ENCODE peak calls at places on chromosomes 5 and 9, in five cellular contexts. X is GM10248, H is endothelial cell, C is adrenal gland, B is A549. R is an unnamed sample.

GRCh38 chr9:117461386-117461785 is 46.5 kb upstream of the ASTN2 start:
- DNase-seq in H (no peak), B (no peak), X (no peak), C (no peak), R (no peak)

GRCh38 chr5:179300834-179301233 is 44.4 kb downstream of the ADAMTS2 start:
- DNase-seq in H (no peak), B (no peak), C (no peak), X (no peak), R (no peak)

GRCh38 chr5:180817847-180818246 is 15.2 kb upstream of the MGAT1 start:
- DNase-seq in X (no peak), B (no peak), H (no peak), C (peak; percentile 38), R (no peak)

GRCh38 chr5:24272735-24273134 is 372.0 kb downstream of the CDH10 start:
- DNase-seq in H (no peak), X (no peak), B (no peak), C (no peak), R (no peak)

GRCh38 chr5:107401470-107402085 is 269.2 kb downstream of the EFNA5 start:
- DNase-seq in C (no peak), H (no peak), X (no peak), B (no peak), R (no peak)

GRCh38 chr9:116157436-116158138 is 4.0 kb downstream of the PAPPA start:
- DNase-seq in B (peak; percentile 63), X (no peak), H (no peak), C (no peak), R (no peak)

GRCh38 chr5:16313761-16314160 is 134.2 kb upstream of the MARCHF11 start:
- DNase-seq in C (no peak), B (no peak), H (no peak), X (no peak), R (no peak)

GRCh38 chr9:2722715-2723114 is 5.4 kb downstream of the KCNV2 start:
- DNase-seq in X (no peak), B (no peak), C (no peak), H (no peak), R (no peak)

GRCh38 chr9:116020146-116020545 is 133.4 kb upstream of the PAPPA start:
- DNase-seq in X (no peak), H (no peak), B (no peak), C (no peak), R (no peak)

GRCh38 chr5:2710910-2711309 is 40.6 kb downstream of the IRX2 start:
- DNase-seq in C (no peak), H (no peak), X (no peak), B (no peak), R (no peak)

GRCh38 chr9:129673602-129674001 is 8.2 kb downstream of the PRRX2 start:
- DNase-seq in C (no peak), X (no peak), B (no peak), H (no peak), R (no peak)

GRCh38 chr5:98248949-98249348 is 524.5 kb upstream of the RGMB start:
- DNase-seq in X (no peak), B (no peak), H (no peak), C (no peak), R (no peak)

GRCh38 chr5:36739751-36740221 is 133.4 kb downstream of the SLC1A3 start:
- DNase-seq in C (peak; percentile 88), H (peak; percentile 89), B (peak; percentile 72), X (peak; percentile 67), R (no peak)

GRCh38 chr9:113042884-113043657 is 13.5 kb downstream of the ZFP37 start:
- DNase-seq in H (no peak), X (no peak), C (no peak), B (peak; percentile 34), R (no peak)

GRCh38 chr9:22216730-22217160 is 207.6 kb upstream of the CDKN2B start:
- DNase-seq in B (no peak), H (no peak), X (no peak), C (no peak), R (peak; percentile 86)

GRCh38 chr5:121158433-121158832 is 693.2 kb upstream of the FTMT start:
- DNase-seq in H (no peak), B (no peak), X (no peak), C (no peak), R (no peak)

GRCh38 chr5:149618581-149619248 is 37.4 kb downstream of the ARHGEF37 start:
- DNase-seq in C (peak; percentile 52), B (peak; percentile 73), X (peak; percentile 70), H (peak; percentile 55), R (no peak)

GRCh38 chr9:89523948-89524347 is 26.0 kb upstream of the SEMA4D start:
- DNase-seq in H (no peak), B (no peak), X (no peak), C (no peak), R (no peak)

GRCh38 chr9:129037767-129038098 is 1.3 kb downstream of the MIGA2 start:
- DNase-seq in B (no peak), X (no peak), C (peak; percentile 63), H (no peak), R (no peak)

GRCh38 chr5:87242242-87242641 is 25.4 kb upstream of the RASA1 start:
- DNase-seq in H (no peak), X (no peak), C (no peak), B (no peak), R (no peak)

GRCh38 chr5:150125334-150125733 is 30.3 kb downstream of the PDGFRB start:
- DNase-seq in B (no peak), H (no peak), C (no peak), X (no peak), R (no peak)

GRCh38 chr9:97077465-97078295 is 38.7 kb upstream of the CTSV start:
- DNase-seq in H (no peak), B (no peak), C (no peak), X (no peak), R (no peak)

GRCh38 chr5:60334281-60334713 is 365.7 kb downstream of the DEPDC1B start:
- DNase-seq in H (no peak), X (no peak), C (no peak), B (peak; percentile 29), R (no peak)

GRCh38 chr9:91547076-91547475 is 123.4 kb upstream of the NFIL3 start:
- DNase-seq in C (no peak), B (no peak), H (no peak), X (no peak), R (no peak)

GRCh38 chr5:127203818-127204217 is 86.8 kb upstream of the MEGF10 start:
- DNase-seq in X (no peak), C (no peak), B (no peak), H (no peak), R (no peak)

GRCh38 chr5:102296229-102296817 is at the start of gene SLCO4C1:
- DNase-seq in H (peak; percentile 97), B (peak; percentile 78), X (peak; percentile 83), C (peak; percentile 50), R (peak; percentile 89)
- TF ChIP-seq CTCF in H (peak; percentile 70), B (peak; percentile 73), X (peak; percentile 70), C (no peak), R (peak; percentile 67)

DNA sequence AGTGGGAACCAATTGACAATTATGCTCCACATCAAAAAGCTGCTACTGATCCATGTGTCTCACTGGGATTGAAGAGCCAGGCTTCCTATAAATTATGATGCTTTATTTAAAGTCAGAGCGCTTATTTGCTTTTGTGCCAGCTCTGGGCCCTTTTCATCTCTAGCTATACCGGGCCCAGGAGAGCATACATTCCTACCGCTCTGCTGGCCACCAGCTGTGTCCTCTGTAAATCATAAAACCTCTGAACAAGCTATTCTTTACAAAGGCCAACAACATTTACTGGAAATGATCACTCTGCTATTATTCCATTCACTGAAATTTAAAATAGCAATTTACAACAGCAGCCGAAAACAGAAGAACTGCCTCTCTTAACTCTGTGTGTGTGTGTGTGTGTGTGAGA is 86.6 kb downstream of the ZNF608 start:
- DNase-seq in H (no peak), C (no peak), X (no peak), B (no peak), R (no peak)
- TF ChIP-seq CTCF in H (no peak), C (no peak), X (no peak), B (no peak), R (no peak)

DNA sequence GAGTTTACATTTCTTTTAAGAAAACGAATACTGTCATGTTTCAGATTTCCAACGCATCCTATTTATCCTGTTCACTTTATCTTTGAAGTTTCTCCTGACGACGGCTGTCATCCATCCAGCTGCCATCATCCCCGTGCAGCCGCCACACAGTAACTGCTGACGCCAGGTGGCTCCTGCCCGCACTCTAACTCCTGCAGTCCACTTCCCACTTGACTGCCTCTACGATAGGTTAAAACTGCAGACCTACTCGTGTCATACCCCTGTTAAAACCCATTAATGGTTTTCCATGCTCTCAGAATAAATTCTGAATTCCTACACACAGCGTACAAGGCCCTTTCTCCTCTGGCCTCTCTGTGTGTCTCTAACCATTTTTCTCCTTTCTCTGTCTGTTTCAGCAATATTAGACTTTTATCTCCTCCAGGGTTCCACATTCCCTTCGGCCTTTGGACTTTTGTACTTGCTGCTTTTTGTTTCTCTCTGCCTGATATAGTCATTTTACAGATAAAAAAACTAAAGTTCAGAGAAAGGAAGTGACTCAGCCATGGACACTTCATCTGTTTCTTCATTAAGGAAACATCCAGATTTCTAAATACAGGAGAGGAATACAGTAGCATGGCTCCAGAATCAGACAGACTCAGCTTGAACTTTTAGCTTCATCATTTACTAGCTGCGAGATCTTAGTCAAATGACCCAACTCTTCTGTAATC is 84.9 kb downstream of the ADAMTS12 start:
- DNase-seq in X (no peak), B (no peak), C (no peak), H (no peak), R (peak; percentile 66)
- TF ChIP-seq CTCF in X (no peak), B (no peak), C (no peak), H (no peak), R (no peak)

GRCh38 chr9:106560540-106560939 is 302.4 kb upstream of the ZNF462 start:
- DNase-seq in H (no peak), B (no peak), C (no peak), X (no peak), R (no peak)
- TF ChIP-seq CTCF in H (peak; percentile 57), B (no peak), C (no peak), X (no peak), R (peak; percentile 25)

GRCh38 chr5:922041-922744 is 29.5 kb downstream of the TRIP13 start:
- DNase-seq in C (no peak), X (no peak), B (no peak), H (no peak), R (peak; percentile 78)

GRCh38 chr5:921456-921855 is 28.8 kb downstream of the TRIP13 start:
- DNase-seq in B (no peak), X (no peak), C (no peak), H (no peak), R (no peak)

GRCh38 chr5:923473-923873 is 30.8 kb downstream of the TRIP13 start:
- DNase-seq in C (peak; percentile 88), X (peak; percentile 89), B (peak; percentile 80), H (peak; percentile 92), R (peak; percentile 89)

GRCh38 chr5:920321-920720 is 27.6 kb downstream of the TRIP13 start:
- DNase-seq in X (no peak), H (no peak), C (no peak), B (no peak), R (no peak)

GRCh38 chr5:922745-923472 is 30.2 kb downstream of the TRIP13 start:
- DNase-seq in C (no peak), B (no peak), X (no peak), H (no peak), R (no peak)
- TF ChIP-seq CTCF in C (no peak), B (no peak), X (no peak), H (no peak), R (no peak)